ENCODE peak calls at places on chromosomes 6 and 20, in four cellular contexts. P, S, Y and K are unnamed samples.

GRCh38 chr6:180295-180694 is 112.0 kb upstream of the DUSP22 start:
- DNase-seq in P (no peak), S (no peak), Y (no peak), K (no peak)

GRCh38 chr6:36422714-36423100 is 19.9 kb downstream of the PXT1 start:
- DNase-seq in P (no peak), S (no peak), Y (no peak), K (no peak)

GRCh38 chr6:149815788-149816187 is 48.4 kb downstream of the LRP11 start:
- DNase-seq in P (no peak), S (no peak), Y (no peak), K (peak)

GRCh38 chr6:88380618-88381288 is 214.6 kb upstream of the CNR1 start:
- DNase-seq in P (no peak), S (no peak), Y (no peak), K (no peak)

GRCh38 chr6:160523223-160523622 is 140.9 kb downstream of the LPA start:
- DNase-seq in P (no peak), S (peak), Y (no peak), K (no peak)

GRCh38 chr6:125791151-125791819 is 525 bp downstream of the NCOA7 start:
- DNase-seq in P (no peak), S (peak), Y (peak), K (no peak)

GRCh38 chr20:10716855-10717254 is 43.1 kb upstream of the JAG1 start:
- DNase-seq in P (no peak), S (no peak), Y (no peak), K (no peak)

GRCh38 chr6:31922942-31923341 is 4.6 kb upstream of the C2 start:
- DNase-seq in P (no peak), S (peak), Y (no peak), K (no peak)

GRCh38 chr6:69774740-69775350 is 22.0 kb downstream of the LMBRD1 start:
- DNase-seq in P (no peak), S (no peak), Y (no peak), K (no peak)

GRCh38 chr20:56875052-56875663 is 246.1 kb downstream of the TFAP2C start:
- DNase-seq in P (no peak), S (no peak), Y (no peak), K (no peak)
- TF ChIP-seq SPI1 in P (no peak), S (no peak), Y (no peak), K (no peak)

DNA sequence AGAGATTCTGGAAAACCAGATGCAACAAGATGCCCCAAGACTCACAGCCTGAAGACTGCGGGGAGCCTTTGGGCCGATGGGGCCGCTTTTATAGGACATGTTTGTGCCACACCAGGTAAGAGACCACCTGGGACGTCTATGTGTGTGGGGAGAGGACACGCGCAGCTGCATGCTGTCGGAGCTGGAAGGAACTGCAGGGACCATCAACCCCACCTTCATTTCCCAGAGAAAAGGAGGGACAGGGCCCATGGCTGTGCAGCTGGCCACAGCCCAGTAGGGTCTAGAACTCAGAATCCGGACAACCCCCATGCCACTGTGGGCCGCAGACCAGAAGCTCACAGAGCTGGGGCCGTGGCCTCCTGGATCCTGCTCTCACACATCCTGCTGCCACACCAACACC is 100.3 kb upstream of the MPC1 start:
- DNase-seq in P (no peak), S (no peak), Y (no peak), K (no peak)
- TF ChIP-seq SPI1 in P (no peak), S (no peak), Y (no peak), K (no peak)

DNA sequence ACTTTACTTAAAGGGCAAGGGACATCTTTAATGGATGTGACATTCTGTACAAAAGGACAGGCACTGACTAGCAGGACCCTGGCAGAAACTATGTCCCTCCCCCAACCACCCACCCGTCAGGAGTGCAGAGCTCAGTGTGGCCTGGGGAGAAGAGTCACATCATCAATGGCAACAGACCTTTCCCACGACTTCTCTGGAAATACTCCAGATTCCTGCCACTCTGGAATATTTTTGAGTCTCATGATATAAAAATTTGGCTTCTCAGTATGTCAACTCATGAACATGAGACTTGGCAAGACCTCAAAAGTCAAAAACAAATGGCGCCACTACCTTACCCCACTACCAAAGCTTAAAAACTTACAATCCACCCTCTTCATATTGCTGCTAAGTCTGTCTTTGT is 118.3 kb downstream of the SLC23A2 start:
- DNase-seq in P (no peak), S (no peak), Y (no peak), K (no peak)
- TF ChIP-seq SPI1 in P (no peak), S (no peak), Y (no peak), K (no peak)

GRCh38 chr6:131937703-131938631 is 13.2 kb downstream of the CCN2 start:
- DNase-seq in P (no peak), S (no peak), Y (no peak), K (no peak)
- TF ChIP-seq SPI1 in P (no peak), S (no peak), Y (no peak), K (no peak)

DNA sequence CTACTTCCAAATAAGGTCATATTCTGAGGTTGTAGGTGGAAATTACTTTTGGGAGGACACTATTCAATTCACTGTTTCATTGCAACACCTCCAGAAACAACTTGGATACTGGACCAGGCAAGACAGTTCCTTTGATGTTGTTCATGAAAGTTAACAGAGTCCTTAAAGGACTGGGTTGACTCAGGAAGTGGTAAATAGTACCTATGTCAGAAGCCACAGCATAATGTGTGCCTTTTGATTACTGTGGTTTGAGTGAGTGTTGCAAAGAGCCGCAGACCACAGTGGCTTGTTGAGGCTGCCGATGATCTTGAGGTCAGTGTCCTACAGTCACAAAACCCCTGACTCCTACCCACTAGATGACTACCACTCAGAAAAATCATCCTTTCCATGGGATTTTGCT is 10.9 kb downstream of the IL20RA start:
- DNase-seq in P (peak), S (no peak), Y (peak), K (peak)
- TF ChIP-seq SPI1 in P (peak), S (no peak), Y (no peak), K (peak)

GRCh38 chr6:63333440-63333839 is 13.7 kb upstream of the LGSN start:
- DNase-seq in P (no peak), S (no peak), Y (no peak), K (no peak)
- TF ChIP-seq SPI1 in P (no peak), S (no peak), Y (no peak), K (no peak)

GRCh38 chr6:28710466-28711191 is 184.9 kb downstream of the GPX5 start:
- DNase-seq in P (no peak), S (peak), Y (no peak), K (no peak)
- TF ChIP-seq SPI1 in P (no peak), S (no peak), Y (no peak), K (no peak)

GRCh38 chr6:122653094-122653493 is 42.9 kb downstream of the PKIB start:
- DNase-seq in P (no peak), S (no peak), Y (no peak), K (no peak)
- TF ChIP-seq SPI1 in P (no peak), S (no peak), Y (no peak), K (no peak)

GRCh38 chr6:46719099-46719498 is 16.1 kb downstream of the PLA2G7 start:
- DNase-seq in P (no peak), S (no peak), Y (no peak), K (no peak)
- TF ChIP-seq SPI1 in P (no peak), S (no peak), Y (no peak), K (no peak)

DNA sequence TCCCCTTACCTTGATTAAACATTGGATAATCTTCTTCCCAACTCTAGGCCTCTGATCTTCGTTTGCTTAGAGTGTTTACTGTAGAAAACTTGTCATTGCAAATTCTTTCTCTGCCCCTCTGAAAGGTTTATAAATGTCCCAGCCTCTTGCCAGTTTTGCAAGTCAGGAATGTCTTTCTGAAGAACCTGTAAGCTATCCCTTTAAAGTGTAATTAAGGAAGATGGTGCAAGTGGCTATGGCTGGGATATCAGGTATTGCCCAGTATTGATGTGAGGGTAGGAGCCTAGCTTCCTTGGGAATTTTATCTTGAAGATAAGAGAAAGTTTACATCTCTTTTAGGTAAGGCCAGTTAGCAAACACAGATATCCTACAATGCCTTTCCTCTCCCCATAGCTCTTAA is 211.0 kb upstream of the RIMS1 start:
- DNase-seq in P (no peak), S (no peak), Y (no peak), K (no peak)
- TF ChIP-seq SPI1 in P (no peak), S (no peak), Y (no peak), K (no peak)